ENCODE peak calls at places on chromosomes 16 and 17, in five cellular contexts. E is RPMI8226; Y is activated CD8-positive, alpha-beta T cell treated with anti-CD3 and anti-CD28 coated beads for 36 hours; C is LoVo; K is Kasumi-1. G is an unnamed sample.

GRCh38 chr16:69618307-69618706 is 52.5 kb downstream of the NFAT5 start:
- DNase-seq in Y (no peak), K (no peak), C (no peak), E (no peak), G (no peak)

GRCh38 chr16:47719713-47720112 is 258.6 kb downstream of the PHKB start:
- DNase-seq in Y (no peak), C (no peak), E (no peak), K (no peak), G (no peak)

GRCh38 chr17:43952724-43953666 is 745 bp downstream of the PYY start:
- DNase-seq in Y (no peak), C (no peak), E (no peak), K (no peak), G (no peak)

GRCh38 chr17:42058018-42058417 is 7.6 kb upstream of the C17orf113 start:
- DNase-seq in C (no peak), K (no peak), Y (no peak), E (no peak), G (no peak)

GRCh38 chr17:65587602-65588193 is 26.2 kb upstream of the AXIN2 start:
- DNase-seq in E (no peak), C (no peak), Y (no peak), K (no peak), G (no peak)

GRCh38 chr17:1275962-1276736 is 3.3 kb upstream of the TRARG1 start:
- DNase-seq in Y (peak; percentile 83), C (peak; percentile 57), E (peak; percentile 54), K (peak; percentile 28), G (peak; percentile 70)

GRCh38 chr17:76644995-76645394 is 1.4 kb upstream of the ST6GALNAC1 start:
- DNase-seq in C (no peak), E (no peak), K (no peak), Y (no peak), G (no peak)

GRCh38 chr17:70317416-70317815 is 148.1 kb downstream of the KCNJ2 start:
- DNase-seq in E (no peak), Y (no peak), K (no peak), C (no peak), G (no peak)

GRCh38 chr16:73951541-73951940 is 345.1 kb upstream of the PSMD7 start:
- DNase-seq in C (no peak), E (no peak), Y (no peak), K (no peak), G (no peak)

GRCh38 chr16:74896389-74897370 is 88.2 kb downstream of the WDR59 start:
- DNase-seq in C (peak; percentile 2), K (no peak), E (no peak), Y (no peak), G (no peak)

GRCh38 chr17:1107083-1107776 is 72.6 kb downstream of the ABR start:
- DNase-seq in E (no peak), K (no peak), C (no peak), Y (no peak), G (no peak)

GRCh38 chr17:67239597-67239996 is 5.4 kb downstream of the HELZ start:
- DNase-seq in K (no peak), C (no peak), E (no peak), Y (no peak), G (no peak)

GRCh38 chr16:621526-622105 is 9.2 kb upstream of the WFIKKN1 start:
- DNase-seq in K (no peak), Y (no peak), E (no peak), C (no peak), G (no peak)

GRCh38 chr16:14531101-14531500 is 99.0 kb downstream of the PARN start:
- DNase-seq in C (no peak), Y (no peak), E (no peak), K (no peak), G (no peak)

GRCh38 chr17:79609616-79610150 is 1.2 kb downstream of the RBFOX3 start:
- DNase-seq in C (no peak), Y (no peak), K (no peak), E (no peak), G (no peak)

GRCh38 chr17:60165976-60166375 is 16.2 kb downstream of the CA4 start:
- DNase-seq in Y (peak; percentile 63), C (peak; percentile 50), E (peak; percentile 50), K (peak; percentile 35), G (no peak)

GRCh38 chr16:30761427-30761927 is 385 bp downstream of the CFAP119 start:
- DNase-seq in Y (peak; percentile 77), C (no peak), K (peak; percentile 30), E (peak; percentile 64), G (peak; percentile 53)

GRCh38 chr16:49465661-49466528 is 92.3 kb downstream of the C16orf78 start:
- DNase-seq in K (no peak), C (no peak), Y (no peak), E (no peak), G (no peak)

GRCh38 chr16:75250809-75251279 is 580 bp downstream of the BCAR1 start:
- DNase-seq in E (peak; percentile 33), Y (no peak), C (peak; percentile 63), K (peak; percentile 10), G (peak; percentile 89)